ENCODE peak calls at places on chromosomes 1 and 21, in five cellular contexts. R is posterior vena cava, F is sciatic nerve, Z is psoas muscle, Y is HTR-8/SVneo. M is an unnamed sample.

GRCh38 chr1:94319319-94320180 is 82.2 kb upstream of the ARHGAP29 start:
- DNase-seq in R (no peak), F (no peak), Z (no peak), Y (no peak), M (no peak)

GRCh38 chr1:116232989-116233514 is 121.9 kb downstream of the MAB21L3 start:
- DNase-seq in R (no peak), F (no peak), Z (no peak), Y (no peak), M (no peak)

GRCh38 chr1:210645582-210646257 is 317.0 kb downstream of the HHAT start:
- DNase-seq in R (no peak), F (no peak), Z (no peak), Y (no peak), M (no peak)

GRCh38 chr1:218413179-218413578 is 68.0 kb downstream of the TGFB2 start:
- DNase-seq in R (no peak), F (no peak), Z (no peak), Y (no peak), M (no peak)

GRCh38 chr21:37000381-37000780 is 6.1 kb upstream of the RIPPLY3 start:
- DNase-seq in R (no peak), F (no peak), Z (no peak), Y (no peak), M (no peak)

GRCh38 chr1:187691439-187691838 is 862.7 kb downstream of the PLA2G4A start:
- DNase-seq in R (no peak), F (no peak), Z (no peak), Y (peak), M (no peak)

GRCh38 chr1:34901919-34902318 is 27.5 kb downstream of the DLGAP3 start:
- DNase-seq in R (no peak), F (no peak), Z (no peak), Y (no peak), M (no peak)

GRCh38 chr1:58412071-58412580 is 134.4 kb downstream of the OMA1 start:
- DNase-seq in R (no peak), F (no peak), Z (no peak), Y (no peak), M (no peak)

GRCh38 chr1:166166701-166167394 is at the start of gene FAM78B:
- DNase-seq in R (peak), F (peak), Z (peak), Y (no peak), M (peak)